ENCODE peak calls at places on chromosomes 16 and 17, in ten cellular contexts. U, C, Z, X, J, O, B, W, Y and N are unnamed samples.

GRCh38 chr17:45834471-45835396 is 9.9 kb upstream of the SPPL2C start:
- DNase-seq in U (no peak), C (no peak), Z (no peak), X (no peak), J (no peak), O (no peak), B (no peak), W (no peak), Y (no peak), N (no peak)

GRCh38 chr17:75412455-75413317 is 7.2 kb upstream of the GRB2 start:
- DNase-seq in U (peak; percentile 51), C (peak; percentile 66), Z (peak; percentile 63), X (no peak), J (peak; percentile 70), O (peak; percentile 70), B (peak; percentile 51), W (peak; percentile 47), Y (peak; percentile 76), N (peak; percentile 84)

GRCh38 chr16:2473999-2474876 is 689 bp upstream of the TBC1D24 start:
- DNase-seq in U (peak; percentile 77), C (peak; percentile 53), Z (peak; percentile 70), X (no peak), J (peak; percentile 38), O (no peak), B (peak; percentile 18), W (no peak), Y (peak; percentile 63), N (peak; percentile 68)

GRCh38 chr16:71630808-71631207 is 4.8 kb downstream of the MARVELD3 start:
- DNase-seq in U (no peak), C (no peak), Z (no peak), X (no peak), J (no peak), O (no peak), B (no peak), W (no peak), Y (no peak), N (no peak)

GRCh38 chr17:76558210-76559095 is 18.6 kb downstream of the PRCD start:
- DNase-seq in U (no peak), C (no peak), Z (no peak), X (no peak), J (peak; percentile 33), O (peak; percentile 46), B (no peak), W (no peak), Y (peak; percentile 38), N (peak; percentile 41)

GRCh38 chr17:70144260-70144846 is 25.0 kb upstream of the KCNJ2 start:
- DNase-seq in U (no peak), C (no peak), Z (peak; percentile 43), X (no peak), J (no peak), O (peak; percentile 77), B (no peak), W (no peak), Y (no peak), N (no peak)

GRCh38 chr16:51150894-51151320 is at the start of gene SALL1:
- DNase-seq in U (no peak), C (no peak), Z (peak; percentile 48), X (no peak), J (no peak), O (no peak), B (no peak), W (peak; percentile 44), Y (no peak), N (no peak)

GRCh38 chr17:35684046-35684802 is 47.2 kb upstream of the RASL10B start:
- DNase-seq in U (no peak), C (no peak), Z (peak; percentile 29), X (peak; percentile 47), J (no peak), O (no peak), B (no peak), W (no peak), Y (no peak), N (no peak)

GRCh38 chr17:39756376-39757079 is 18.8 kb downstream of the GRB7 start:
- DNase-seq in U (no peak), C (no peak), Z (no peak), X (no peak), J (no peak), O (no peak), B (no peak), W (no peak), Y (peak; percentile 0), N (no peak)

GRCh38 chr17:68603663-68604062 is 2.5 kb upstream of the FAM20A start:
- DNase-seq in U (no peak), C (no peak), Z (no peak), X (no peak), J (no peak), O (no peak), B (no peak), W (no peak), Y (no peak), N (no peak)

GRCh38 chr17:66655861-66656260 is 179.1 kb upstream of the CACNG5 start:
- DNase-seq in U (no peak), C (no peak), Z (no peak), X (no peak), J (no peak), O (no peak), B (peak; percentile 26), W (no peak), Y (peak; percentile 80), N (no peak)

GRCh38 chr17:62652251-62653001 is 25.0 kb downstream of the MRC2 start:
- DNase-seq in U (peak; percentile 83), C (peak; percentile 36), Z (peak; percentile 82), X (no peak), J (peak; percentile 26), O (peak; percentile 55), B (no peak), W (peak; percentile 39), Y (peak; percentile 39), N (peak; percentile 44)

GRCh38 chr17:57669671-57670529 is 75.2 kb downstream of the CCDC182 start:
- DNase-seq in U (no peak), C (no peak), Z (no peak), X (no peak), J (no peak), O (no peak), B (no peak), W (no peak), Y (no peak), N (no peak)

GRCh38 chr16:51164167-51164566 is 13.1 kb upstream of the SALL1 start:
- DNase-seq in U (no peak), C (no peak), Z (peak; percentile 46), X (peak; percentile 58), J (no peak), O (no peak), B (no peak), W (no peak), Y (no peak), N (no peak)

GRCh38 chr17:48542956-48543853 is 1.7 kb downstream of the HOXB2 start:
- DNase-seq in U (peak; percentile 64), C (peak; percentile 68), Z (peak; percentile 73), X (no peak), J (no peak), O (no peak), B (no peak), W (no peak), Y (peak; percentile 77), N (peak; percentile 73)

GRCh38 chr17:82232876-82233785 is 4.3 kb downstream of the SLC16A3 start:
- DNase-seq in U (no peak), C (no peak), Z (no peak), X (no peak), J (no peak), O (no peak), B (no peak), W (no peak), Y (no peak), N (no peak)